ENCODE peak calls at places on chromosome X, in seven cellular contexts. One of them, this sample, is unnamed.

GRCh38 chrX:153549231-153549630 is 31.8 kb downstream of the ATP2B3 start:
- DNase-seq in neural crest cell: no peak
- DNase-seq in progenitor cell of endocrine pancreas: no peak
- DNase-seq in cardiac fibroblast: no peak
- DNase-seq in GM23338: no peak
- DNase-seq in AG09319: no peak
- DNase-seq in Calu3: no peak
- DNase-seq in this sample: no peak

GRCh38 chrX:16516473-16516872 is 133.5 kb upstream of the S100G start:
- DNase-seq in GM23338: no peak
- DNase-seq in cardiac fibroblast: no peak
- DNase-seq in neural crest cell: no peak
- DNase-seq in AG09319: no peak
- DNase-seq in progenitor cell of endocrine pancreas: no peak
- DNase-seq in Calu3: no peak
- DNase-seq in this sample: no peak

GRCh38 chrX:110755061-110755460 is 40.6 kb downstream of the CHRDL1 start:
- DNase-seq in neural crest cell: no peak
- DNase-seq in GM23338: no peak
- DNase-seq in AG09319: no peak
- DNase-seq in cardiac fibroblast: no peak
- DNase-seq in progenitor cell of endocrine pancreas: no peak
- DNase-seq in Calu3: no peak
- DNase-seq in this sample: no peak

GRCh38 chrX:105608745-105609144 is 213.6 kb upstream of the NRK start:
- DNase-seq in AG09319: no peak
- DNase-seq in Calu3: no peak
- DNase-seq in GM23338: no peak
- DNase-seq in progenitor cell of endocrine pancreas: no peak
- DNase-seq in neural crest cell: no peak
- DNase-seq in cardiac fibroblast: peak; percentile 1
- DNase-seq in this sample: no peak

GRCh38 chrX:147522986-147523385 is 388.7 kb upstream of the FMR1 start:
- DNase-seq in neural crest cell: no peak
- DNase-seq in AG09319: no peak
- DNase-seq in GM23338: no peak
- DNase-seq in cardiac fibroblast: no peak
- DNase-seq in progenitor cell of endocrine pancreas: no peak
- DNase-seq in Calu3: no peak
- DNase-seq in this sample: no peak

GRCh38 chrX:57951666-57952319 is 41.5 kb upstream of the ZXDA start:
- DNase-seq in neural crest cell: no peak
- DNase-seq in GM23338: no peak
- DNase-seq in cardiac fibroblast: no peak
- DNase-seq in Calu3: no peak
- DNase-seq in progenitor cell of endocrine pancreas: no peak
- DNase-seq in AG09319: no peak
- DNase-seq in this sample: no peak

GRCh38 chrX:57918750-57919436 is 8.6 kb upstream of the ZXDA start:
- DNase-seq in Calu3: peak; percentile 60
- DNase-seq in neural crest cell: peak; percentile 1
- DNase-seq in progenitor cell of endocrine pancreas: no peak
- DNase-seq in AG09319: no peak
- DNase-seq in cardiac fibroblast: peak; percentile 51
- DNase-seq in GM23338: peak; percentile 39
- DNase-seq in this sample: no peak

GRCh38 chrX:23621621-23622265 is 45.5 kb upstream of the PRDX4 start:
- DNase-seq in neural crest cell: no peak
- DNase-seq in progenitor cell of endocrine pancreas: no peak
- DNase-seq in GM23338: no peak
- DNase-seq in cardiac fibroblast: no peak
- DNase-seq in Calu3: no peak
- DNase-seq in AG09319: no peak
- DNase-seq in this sample: no peak

GRCh38 chrX:108732630-108733321 is 3.6 kb downstream of the IRS4 start:
- DNase-seq in Calu3: no peak
- DNase-seq in AG09319: no peak
- DNase-seq in cardiac fibroblast: no peak
- DNase-seq in GM23338: peak; percentile 52
- DNase-seq in progenitor cell of endocrine pancreas: peak; percentile 17
- DNase-seq in neural crest cell: peak; percentile 26
- DNase-seq in this sample: no peak

GRCh38 chrX:100648601-100649417 is 4.8 kb downstream of the SRPX2 start:
- DNase-seq in GM23338: peak; percentile 25
- DNase-seq in cardiac fibroblast: peak; percentile 79
- DNase-seq in AG09319: no peak
- DNase-seq in Calu3: no peak
- DNase-seq in neural crest cell: no peak
- DNase-seq in progenitor cell of endocrine pancreas: no peak
- DNase-seq in this sample: peak; percentile 43

GRCh38 chrX:2500681-2501151 is at the start of the genes DHRSX and ZBED1:
- DNase-seq in GM23338: no peak
- DNase-seq in Calu3: peak; percentile 40
- DNase-seq in cardiac fibroblast: peak; percentile 41
- DNase-seq in AG09319: no peak
- DNase-seq in progenitor cell of endocrine pancreas: peak; percentile 70
- DNase-seq in neural crest cell: peak; percentile 57
- DNase-seq in this sample: no peak

GRCh38 chrX:46912673-46913491 is 661 bp downstream of the JADE3 start:
- DNase-seq in Calu3: peak; percentile 74
- DNase-seq in neural crest cell: peak; percentile 44
- DNase-seq in cardiac fibroblast: peak; percentile 51
- DNase-seq in progenitor cell of endocrine pancreas: peak; percentile 59
- DNase-seq in GM23338: peak; percentile 76
- DNase-seq in AG09319: no peak
- DNase-seq in this sample: no peak

GRCh38 chrX:7191681-7192110 is 43.7 kb upstream of the PUDP start:
- DNase-seq in AG09319: no peak
- DNase-seq in progenitor cell of endocrine pancreas: no peak
- DNase-seq in Calu3: no peak
- DNase-seq in neural crest cell: no peak
- DNase-seq in GM23338: peak; percentile 51
- DNase-seq in cardiac fibroblast: no peak
- DNase-seq in this sample: no peak

GRCh38 chrX:16739574-16739973 is 20.2 kb downstream of the SYAP1 start:
- DNase-seq in Calu3: no peak
- DNase-seq in AG09319: no peak
- DNase-seq in GM23338: no peak
- DNase-seq in neural crest cell: no peak
- DNase-seq in progenitor cell of endocrine pancreas: no peak
- DNase-seq in cardiac fibroblast: no peak
- DNase-seq in this sample: no peak

GRCh38 chrX:48496660-48497059 is 12.1 kb upstream of the PORCN start:
- DNase-seq in neural crest cell: no peak
- DNase-seq in cardiac fibroblast: no peak
- DNase-seq in progenitor cell of endocrine pancreas: no peak
- DNase-seq in GM23338: no peak
- DNase-seq in AG09319: no peak
- DNase-seq in Calu3: no peak
- DNase-seq in this sample: no peak

GRCh38 chrX:97705936-97706335 is 822.2 kb downstream of the RPA4 start:
- DNase-seq in progenitor cell of endocrine pancreas: no peak
- DNase-seq in Calu3: no peak
- DNase-seq in GM23338: no peak
- DNase-seq in cardiac fibroblast: no peak
- DNase-seq in AG09319: peak; percentile 15
- DNase-seq in neural crest cell: no peak
- DNase-seq in this sample: no peak

GRCh38 chrX:88883205-88883604 is 136.2 kb downstream of the CPXCR1 start:
- DNase-seq in cardiac fibroblast: no peak
- DNase-seq in progenitor cell of endocrine pancreas: no peak
- DNase-seq in neural crest cell: no peak
- DNase-seq in GM23338: no peak
- DNase-seq in Calu3: no peak
- DNase-seq in AG09319: no peak
- DNase-seq in this sample: no peak

GRCh38 chrX:45434231-45434630 is 233.6 kb upstream of the DIPK2B start:
- DNase-seq in AG09319: no peak
- DNase-seq in Calu3: no peak
- DNase-seq in progenitor cell of endocrine pancreas: no peak
- DNase-seq in neural crest cell: no peak
- DNase-seq in GM23338: peak; percentile 13
- DNase-seq in cardiac fibroblast: no peak
- DNase-seq in this sample: no peak

GRCh38 chrX:9420513-9420912 is 44.3 kb upstream of the TBL1X start:
- DNase-seq in GM23338: peak; percentile 12
- DNase-seq in progenitor cell of endocrine pancreas: no peak
- DNase-seq in AG09319: no peak
- DNase-seq in neural crest cell: no peak
- DNase-seq in Calu3: no peak
- DNase-seq in cardiac fibroblast: peak; percentile 2
- DNase-seq in this sample: no peak

GRCh38 chrX:22952011-22952410 is 47.7 kb upstream of the DDX53 start:
- DNase-seq in progenitor cell of endocrine pancreas: no peak
- DNase-seq in neural crest cell: no peak
- DNase-seq in cardiac fibroblast: peak; percentile 53
- DNase-seq in GM23338: peak; percentile 8
- DNase-seq in Calu3: peak; percentile 2
- DNase-seq in AG09319: no peak
- DNase-seq in this sample: peak; percentile 6

GRCh38 chrX:128518508-128518907 is 466.3 kb upstream of the ACTRT1 start:
- DNase-seq in cardiac fibroblast: no peak
- DNase-seq in neural crest cell: no peak
- DNase-seq in progenitor cell of endocrine pancreas: no peak
- DNase-seq in AG09319: no peak
- DNase-seq in GM23338: peak; percentile 51
- DNase-seq in Calu3: no peak
- DNase-seq in this sample: peak; percentile 0

GRCh38 chrX:1086444-1087409 is 125.7 kb downstream of the CRLF2 start:
- DNase-seq in AG09319: no peak
- DNase-seq in cardiac fibroblast: no peak
- DNase-seq in progenitor cell of endocrine pancreas: no peak
- DNase-seq in GM23338: no peak
- DNase-seq in neural crest cell: no peak
- DNase-seq in Calu3: no peak
- DNase-seq in this sample: no peak

GRCh38 chrX:154458116-154458953 is at the start of gene PLXNA3:
- DNase-seq in progenitor cell of endocrine pancreas: peak; percentile 51
- DNase-seq in GM23338: peak; percentile 46
- DNase-seq in cardiac fibroblast: peak; percentile 54
- DNase-seq in neural crest cell: peak; percentile 56
- DNase-seq in Calu3: peak; percentile 74
- DNase-seq in AG09319: no peak
- DNase-seq in this sample: no peak

GRCh38 chrX:46575991-46576392 is 2.4 kb downstream of the CHST7 start:
- DNase-seq in Calu3: no peak
- DNase-seq in neural crest cell: no peak
- DNase-seq in AG09319: no peak
- DNase-seq in GM23338: peak; percentile 17
- DNase-seq in cardiac fibroblast: peak; percentile 66
- DNase-seq in progenitor cell of endocrine pancreas: no peak
- DNase-seq in this sample: no peak

GRCh38 chrX:135185795-135186443 is 14.7 kb upstream of the CT55 start:
- DNase-seq in Calu3: peak; percentile 47
- DNase-seq in AG09319: peak; percentile 24
- DNase-seq in cardiac fibroblast: peak; percentile 46
- DNase-seq in progenitor cell of endocrine pancreas: no peak
- DNase-seq in neural crest cell: peak; percentile 3
- DNase-seq in GM23338: peak; percentile 71
- DNase-seq in this sample: peak; percentile 3

GRCh38 chrX:34918091-34918736 is 24.4 kb upstream of the FAM47B start:
- DNase-seq in GM23338: no peak
- DNase-seq in progenitor cell of endocrine pancreas: no peak
- DNase-seq in AG09319: no peak
- DNase-seq in neural crest cell: no peak
- DNase-seq in cardiac fibroblast: peak; percentile 31
- DNase-seq in Calu3: no peak
- DNase-seq in this sample: peak; percentile 22

GRCh38 chrX:154717824-154718223 is 33.1 kb downstream of the GAB3 start:
- DNase-seq in AG09319: no peak
- DNase-seq in GM23338: no peak
- DNase-seq in neural crest cell: no peak
- DNase-seq in cardiac fibroblast: peak; percentile 58
- DNase-seq in Calu3: no peak
- DNase-seq in progenitor cell of endocrine pancreas: no peak
- DNase-seq in this sample: peak; percentile 76

GRCh38 chrX:26958261-26958660 is 504.9 kb downstream of the PPP4R3C start:
- DNase-seq in Calu3: no peak
- DNase-seq in progenitor cell of endocrine pancreas: no peak
- DNase-seq in neural crest cell: no peak
- DNase-seq in AG09319: no peak
- DNase-seq in GM23338: no peak
- DNase-seq in cardiac fibroblast: no peak
- DNase-seq in this sample: no peak
- TF ChIP-seq CTCF in Calu3: no peak
- TF ChIP-seq CTCF in progenitor cell of endocrine pancreas: no peak
- TF ChIP-seq CTCF in neural crest cell: no peak
- TF ChIP-seq CTCF in AG09319: no peak
- TF ChIP-seq CTCF in GM23338: no peak
- TF ChIP-seq CTCF in cardiac fibroblast: no peak
- TF ChIP-seq CTCF in this sample: no peak

GRCh38 chrX:43961699-43962098 is 11.5 kb downstream of the NDP start:
- DNase-seq in neural crest cell: no peak
- DNase-seq in Calu3: no peak
- DNase-seq in GM23338: no peak
- DNase-seq in cardiac fibroblast: no peak
- DNase-seq in AG09319: no peak
- DNase-seq in progenitor cell of endocrine pancreas: no peak
- DNase-seq in this sample: no peak
- TF ChIP-seq CTCF in neural crest cell: peak; percentile 54
- TF ChIP-seq CTCF in Calu3: no peak
- TF ChIP-seq CTCF in GM23338: peak; percentile 48
- TF ChIP-seq CTCF in cardiac fibroblast: peak; percentile 13
- TF ChIP-seq CTCF in AG09319: peak; percentile 1
- TF ChIP-seq CTCF in progenitor cell of endocrine pancreas: no peak
- TF ChIP-seq CTCF in this sample: no peak

GRCh38 chrX:82816001-82816400 is 692.1 kb upstream of the POU3F4 start:
- DNase-seq in cardiac fibroblast: no peak
- DNase-seq in AG09319: no peak
- DNase-seq in progenitor cell of endocrine pancreas: no peak
- DNase-seq in GM23338: no peak
- DNase-seq in Calu3: no peak
- DNase-seq in neural crest cell: no peak
- DNase-seq in this sample: no peak

GRCh38 chrX:82813671-82814078 is 694.4 kb upstream of the POU3F4 start:
- DNase-seq in AG09319: no peak
- DNase-seq in GM23338: no peak
- DNase-seq in neural crest cell: no peak
- DNase-seq in Calu3: peak; percentile 41
- DNase-seq in progenitor cell of endocrine pancreas: no peak
- DNase-seq in cardiac fibroblast: peak; percentile 1
- DNase-seq in this sample: peak; percentile 87

GRCh38 chrX:82816572-82816971 is 691.5 kb upstream of the POU3F4 start:
- DNase-seq in progenitor cell of endocrine pancreas: no peak
- DNase-seq in AG09319: no peak
- DNase-seq in neural crest cell: no peak
- DNase-seq in Calu3: no peak
- DNase-seq in cardiac fibroblast: no peak
- DNase-seq in GM23338: no peak
- DNase-seq in this sample: no peak
- TF ChIP-seq CTCF in progenitor cell of endocrine pancreas: no peak
- TF ChIP-seq CTCF in AG09319: no peak
- TF ChIP-seq CTCF in neural crest cell: no peak
- TF ChIP-seq CTCF in Calu3: no peak
- TF ChIP-seq CTCF in cardiac fibroblast: no peak
- TF ChIP-seq CTCF in GM23338: no peak
- TF ChIP-seq CTCF in this sample: no peak

DNA sequence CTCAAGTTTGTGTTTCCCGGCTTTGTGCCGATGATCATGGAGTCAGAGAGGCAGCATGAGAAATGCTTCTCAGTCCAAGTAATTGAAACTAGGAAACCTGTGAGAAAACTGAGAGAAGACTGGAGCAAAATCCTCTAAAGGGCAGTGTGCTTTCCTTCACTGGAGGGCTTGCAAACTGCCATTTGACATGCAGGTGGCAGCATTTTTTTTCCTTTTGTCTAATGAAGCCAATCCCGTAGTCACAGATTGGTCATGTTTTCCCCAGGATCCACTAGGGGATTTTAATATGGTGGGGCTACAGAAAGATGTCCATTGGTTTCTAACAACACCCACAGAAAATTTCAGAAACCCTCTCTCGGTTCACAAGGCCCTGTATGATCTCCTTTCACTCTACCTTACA is 117.4 kb upstream of the NUDT10 start:
- DNase-seq in neural crest cell: no peak
- DNase-seq in GM23338: peak; percentile 49
- DNase-seq in cardiac fibroblast: no peak
- DNase-seq in progenitor cell of endocrine pancreas: no peak
- DNase-seq in AG09319: no peak
- DNase-seq in Calu3: no peak
- DNase-seq in this sample: no peak
- TF ChIP-seq CTCF in neural crest cell: peak; percentile 16
- TF ChIP-seq CTCF in GM23338: peak; percentile 35
- TF ChIP-seq CTCF in cardiac fibroblast: no peak
- TF ChIP-seq CTCF in progenitor cell of endocrine pancreas: peak; percentile 36
- TF ChIP-seq CTCF in AG09319: no peak
- TF ChIP-seq CTCF in Calu3: no peak
- TF ChIP-seq CTCF in this sample: no peak

This sample was measured in astrocyte of the cerebellum.